ENCODE peak calls at places on chromosomes 2 and 18, in nine cellular contexts. One of them, this sample, is unnamed.

GRCh38 chr18:58937913-58938312 is 73.2 kb downstream of the ZNF532 start:
- DNase-seq in stimulated activated CD8-positive, alpha-beta memory T cell treated with anti-CD3 and anti-CD28 coated beads, Interleukin-12 subunit alpha, Interleukin-12 subunit beta, amount 100 ng/mL, for 1 hour: no peak
- DNase-seq in GM23248: peak; percentile 21
- DNase-seq in effector memory CD4-positive, alpha-beta T cell: no peak
- DNase-seq in putamen: no peak
- DNase-seq in LHCN-M2: peak; percentile 29
- DNase-seq in activated CD8-positive, alpha-beta memory T cell treated with anti-CD3 and anti-CD28 coated beads, Interleukin-2, amount 50 U/mL, for 4 hours: no peak
- DNase-seq in fibroblast of lung: peak; percentile 31
- DNase-seq in GM10248: no peak
- DNase-seq in this sample: no peak

GRCh38 chr2:4053769-4054493 is 350.6 kb downstream of the DCDC2C start:
- DNase-seq in stimulated activated CD8-positive, alpha-beta memory T cell treated with anti-CD3 and anti-CD28 coated beads, Interleukin-12 subunit alpha, Interleukin-12 subunit beta, amount 100 ng/mL, for 1 hour: no peak
- DNase-seq in GM23248: peak; percentile 5
- DNase-seq in effector memory CD4-positive, alpha-beta T cell: no peak
- DNase-seq in putamen: no peak
- DNase-seq in LHCN-M2: no peak
- DNase-seq in activated CD8-positive, alpha-beta memory T cell treated with anti-CD3 and anti-CD28 coated beads, Interleukin-2, amount 50 U/mL, for 4 hours: no peak
- DNase-seq in fibroblast of lung: no peak
- DNase-seq in GM10248: no peak
- DNase-seq in this sample: no peak

GRCh38 chr18:59308201-59309014 is 10.0 kb downstream of the CPLX4 start:
- DNase-seq in stimulated activated CD8-positive, alpha-beta memory T cell treated with anti-CD3 and anti-CD28 coated beads, Interleukin-12 subunit alpha, Interleukin-12 subunit beta, amount 100 ng/mL, for 1 hour: peak; percentile 27
- DNase-seq in GM23248: peak; percentile 86
- DNase-seq in effector memory CD4-positive, alpha-beta T cell: peak; percentile 42
- DNase-seq in putamen: peak; percentile 10
- DNase-seq in LHCN-M2: peak; percentile 44
- DNase-seq in activated CD8-positive, alpha-beta memory T cell treated with anti-CD3 and anti-CD28 coated beads, Interleukin-2, amount 50 U/mL, for 4 hours: peak; percentile 67
- DNase-seq in fibroblast of lung: peak; percentile 51
- DNase-seq in GM10248: peak; percentile 81
- DNase-seq in this sample: peak; percentile 68

GRCh38 chr2:136141510-136142154 is 23.7 kb upstream of the CXCR4 start:
- DNase-seq in stimulated activated CD8-positive, alpha-beta memory T cell treated with anti-CD3 and anti-CD28 coated beads, Interleukin-12 subunit alpha, Interleukin-12 subunit beta, amount 100 ng/mL, for 1 hour: no peak
- DNase-seq in GM23248: no peak
- DNase-seq in effector memory CD4-positive, alpha-beta T cell: no peak
- DNase-seq in putamen: no peak
- DNase-seq in LHCN-M2: no peak
- DNase-seq in activated CD8-positive, alpha-beta memory T cell treated with anti-CD3 and anti-CD28 coated beads, Interleukin-2, amount 50 U/mL, for 4 hours: no peak
- DNase-seq in fibroblast of lung: no peak
- DNase-seq in GM10248: no peak
- DNase-seq in this sample: no peak

GRCh38 chr2:71528221-71528620 is 74.9 kb downstream of the DYSF start:
- DNase-seq in stimulated activated CD8-positive, alpha-beta memory T cell treated with anti-CD3 and anti-CD28 coated beads, Interleukin-12 subunit alpha, Interleukin-12 subunit beta, amount 100 ng/mL, for 1 hour: no peak
- DNase-seq in GM23248: no peak
- DNase-seq in effector memory CD4-positive, alpha-beta T cell: no peak
- DNase-seq in putamen: no peak
- DNase-seq in LHCN-M2: no peak
- DNase-seq in activated CD8-positive, alpha-beta memory T cell treated with anti-CD3 and anti-CD28 coated beads, Interleukin-2, amount 50 U/mL, for 4 hours: no peak
- DNase-seq in fibroblast of lung: no peak
- DNase-seq in GM10248: no peak
- DNase-seq in this sample: no peak

GRCh38 chr2:124542932-124543640 is 518.0 kb downstream of the CNTNAP5 start:
- DNase-seq in stimulated activated CD8-positive, alpha-beta memory T cell treated with anti-CD3 and anti-CD28 coated beads, Interleukin-12 subunit alpha, Interleukin-12 subunit beta, amount 100 ng/mL, for 1 hour: no peak
- DNase-seq in GM23248: no peak
- DNase-seq in effector memory CD4-positive, alpha-beta T cell: no peak
- DNase-seq in putamen: no peak
- DNase-seq in LHCN-M2: no peak
- DNase-seq in activated CD8-positive, alpha-beta memory T cell treated with anti-CD3 and anti-CD28 coated beads, Interleukin-2, amount 50 U/mL, for 4 hours: no peak
- DNase-seq in fibroblast of lung: no peak
- DNase-seq in GM10248: no peak
- DNase-seq in this sample: no peak

GRCh38 chr2:127086800-127087737 is 19.9 kb downstream of the BIN1 start:
- DNase-seq in stimulated activated CD8-positive, alpha-beta memory T cell treated with anti-CD3 and anti-CD28 coated beads, Interleukin-12 subunit alpha, Interleukin-12 subunit beta, amount 100 ng/mL, for 1 hour: no peak
- DNase-seq in GM23248: peak; percentile 50
- DNase-seq in effector memory CD4-positive, alpha-beta T cell: no peak
- DNase-seq in putamen: no peak
- DNase-seq in LHCN-M2: no peak
- DNase-seq in activated CD8-positive, alpha-beta memory T cell treated with anti-CD3 and anti-CD28 coated beads, Interleukin-2, amount 50 U/mL, for 4 hours: no peak
- DNase-seq in fibroblast of lung: peak; percentile 88
- DNase-seq in GM10248: peak; percentile 85
- DNase-seq in this sample: peak; percentile 40

GRCh38 chr18:80109676-80110078 is 615 bp downstream of the ADNP2 start:
- DNase-seq in stimulated activated CD8-positive, alpha-beta memory T cell treated with anti-CD3 and anti-CD28 coated beads, Interleukin-12 subunit alpha, Interleukin-12 subunit beta, amount 100 ng/mL, for 1 hour: no peak
- DNase-seq in GM23248: peak; percentile 73
- DNase-seq in effector memory CD4-positive, alpha-beta T cell: peak; percentile 26
- DNase-seq in putamen: peak; percentile 20
- DNase-seq in LHCN-M2: peak; percentile 35
- DNase-seq in activated CD8-positive, alpha-beta memory T cell treated with anti-CD3 and anti-CD28 coated beads, Interleukin-2, amount 50 U/mL, for 4 hours: peak; percentile 33
- DNase-seq in fibroblast of lung: peak; percentile 46
- DNase-seq in GM10248: peak; percentile 71
- DNase-seq in this sample: peak; percentile 27

GRCh38 chr2:239328306-239329191 is 72.3 kb downstream of the HDAC4 start:
- DNase-seq in stimulated activated CD8-positive, alpha-beta memory T cell treated with anti-CD3 and anti-CD28 coated beads, Interleukin-12 subunit alpha, Interleukin-12 subunit beta, amount 100 ng/mL, for 1 hour: no peak
- DNase-seq in GM23248: peak; percentile 81
- DNase-seq in effector memory CD4-positive, alpha-beta T cell: no peak
- DNase-seq in putamen: peak; percentile 56
- DNase-seq in LHCN-M2: no peak
- DNase-seq in activated CD8-positive, alpha-beta memory T cell treated with anti-CD3 and anti-CD28 coated beads, Interleukin-2, amount 50 U/mL, for 4 hours: no peak
- DNase-seq in fibroblast of lung: peak; percentile 93
- DNase-seq in GM10248: no peak
- DNase-seq in this sample: peak; percentile 34

GRCh38 chr2:89833116-89833779 is 1141.8 kb downstream of the RPIA start:
- DNase-seq in stimulated activated CD8-positive, alpha-beta memory T cell treated with anti-CD3 and anti-CD28 coated beads, Interleukin-12 subunit alpha, Interleukin-12 subunit beta, amount 100 ng/mL, for 1 hour: no peak
- DNase-seq in GM23248: no peak
- DNase-seq in effector memory CD4-positive, alpha-beta T cell: no peak
- DNase-seq in putamen: no peak
- DNase-seq in LHCN-M2: no peak
- DNase-seq in activated CD8-positive, alpha-beta memory T cell treated with anti-CD3 and anti-CD28 coated beads, Interleukin-2, amount 50 U/mL, for 4 hours: no peak
- DNase-seq in fibroblast of lung: no peak
- DNase-seq in GM10248: no peak
- DNase-seq in this sample: no peak

GRCh38 chr2:29109246-29109645 is 6.0 kb upstream of the CLIP4 start:
- DNase-seq in stimulated activated CD8-positive, alpha-beta memory T cell treated with anti-CD3 and anti-CD28 coated beads, Interleukin-12 subunit alpha, Interleukin-12 subunit beta, amount 100 ng/mL, for 1 hour: no peak
- DNase-seq in GM23248: no peak
- DNase-seq in effector memory CD4-positive, alpha-beta T cell: no peak
- DNase-seq in putamen: no peak
- DNase-seq in LHCN-M2: no peak
- DNase-seq in activated CD8-positive, alpha-beta memory T cell treated with anti-CD3 and anti-CD28 coated beads, Interleukin-2, amount 50 U/mL, for 4 hours: no peak
- DNase-seq in fibroblast of lung: no peak
- DNase-seq in GM10248: no peak
- DNase-seq in this sample: no peak

GRCh38 chr18:27411911-27412310 is 226.8 kb upstream of the CHST9 start:
- DNase-seq in stimulated activated CD8-positive, alpha-beta memory T cell treated with anti-CD3 and anti-CD28 coated beads, Interleukin-12 subunit alpha, Interleukin-12 subunit beta, amount 100 ng/mL, for 1 hour: no peak
- DNase-seq in GM23248: peak; percentile 41
- DNase-seq in effector memory CD4-positive, alpha-beta T cell: no peak
- DNase-seq in putamen: no peak
- DNase-seq in LHCN-M2: peak; percentile 29
- DNase-seq in activated CD8-positive, alpha-beta memory T cell treated with anti-CD3 and anti-CD28 coated beads, Interleukin-2, amount 50 U/mL, for 4 hours: no peak
- DNase-seq in fibroblast of lung: peak; percentile 79
- DNase-seq in GM10248: no peak
- DNase-seq in this sample: no peak

GRCh38 chr2:50455351-50455750 is 576.6 kb downstream of the NRXN1 start:
- DNase-seq in stimulated activated CD8-positive, alpha-beta memory T cell treated with anti-CD3 and anti-CD28 coated beads, Interleukin-12 subunit alpha, Interleukin-12 subunit beta, amount 100 ng/mL, for 1 hour: no peak
- DNase-seq in GM23248: no peak
- DNase-seq in effector memory CD4-positive, alpha-beta T cell: no peak
- DNase-seq in putamen: no peak
- DNase-seq in LHCN-M2: no peak
- DNase-seq in activated CD8-positive, alpha-beta memory T cell treated with anti-CD3 and anti-CD28 coated beads, Interleukin-2, amount 50 U/mL, for 4 hours: no peak
- DNase-seq in fibroblast of lung: no peak
- DNase-seq in GM10248: no peak
- DNase-seq in this sample: no peak

GRCh38 chr2:68250652-68251186 is 1.6 kb downstream of the PPP3R1 start:
- DNase-seq in stimulated activated CD8-positive, alpha-beta memory T cell treated with anti-CD3 and anti-CD28 coated beads, Interleukin-12 subunit alpha, Interleukin-12 subunit beta, amount 100 ng/mL, for 1 hour: no peak
- DNase-seq in GM23248: peak; percentile 37
- DNase-seq in effector memory CD4-positive, alpha-beta T cell: no peak
- DNase-seq in putamen: no peak
- DNase-seq in LHCN-M2: no peak
- DNase-seq in activated CD8-positive, alpha-beta memory T cell treated with anti-CD3 and anti-CD28 coated beads, Interleukin-2, amount 50 U/mL, for 4 hours: no peak
- DNase-seq in fibroblast of lung: no peak
- DNase-seq in GM10248: no peak
- DNase-seq in this sample: no peak

GRCh38 chr2:74436804-74437695 is 4.7 kb downstream of the RTKN start:
- DNase-seq in stimulated activated CD8-positive, alpha-beta memory T cell treated with anti-CD3 and anti-CD28 coated beads, Interleukin-12 subunit alpha, Interleukin-12 subunit beta, amount 100 ng/mL, for 1 hour: no peak
- DNase-seq in GM23248: no peak
- DNase-seq in effector memory CD4-positive, alpha-beta T cell: no peak
- DNase-seq in putamen: no peak
- DNase-seq in LHCN-M2: no peak
- DNase-seq in activated CD8-positive, alpha-beta memory T cell treated with anti-CD3 and anti-CD28 coated beads, Interleukin-2, amount 50 U/mL, for 4 hours: no peak
- DNase-seq in fibroblast of lung: no peak
- DNase-seq in GM10248: peak; percentile 55
- DNase-seq in this sample: no peak

GRCh38 chr18:69397096-69397495 is 3.6 kb upstream of the DOK6 start:
- DNase-seq in stimulated activated CD8-positive, alpha-beta memory T cell treated with anti-CD3 and anti-CD28 coated beads, Interleukin-12 subunit alpha, Interleukin-12 subunit beta, amount 100 ng/mL, for 1 hour: no peak
- DNase-seq in GM23248: peak; percentile 56
- DNase-seq in effector memory CD4-positive, alpha-beta T cell: no peak
- DNase-seq in putamen: no peak
- DNase-seq in LHCN-M2: no peak
- DNase-seq in activated CD8-positive, alpha-beta memory T cell treated with anti-CD3 and anti-CD28 coated beads, Interleukin-2, amount 50 U/mL, for 4 hours: no peak
- DNase-seq in fibroblast of lung: peak; percentile 74
- DNase-seq in GM10248: no peak
- DNase-seq in this sample: no peak

GRCh38 chr2:233349005-233349998 is 5.0 kb upstream of the DGKD start:
- DNase-seq in stimulated activated CD8-positive, alpha-beta memory T cell treated with anti-CD3 and anti-CD28 coated beads, Interleukin-12 subunit alpha, Interleukin-12 subunit beta, amount 100 ng/mL, for 1 hour: no peak
- DNase-seq in GM23248: no peak
- DNase-seq in effector memory CD4-positive, alpha-beta T cell: no peak
- DNase-seq in putamen: peak; percentile 73
- DNase-seq in LHCN-M2: no peak
- DNase-seq in activated CD8-positive, alpha-beta memory T cell treated with anti-CD3 and anti-CD28 coated beads, Interleukin-2, amount 50 U/mL, for 4 hours: no peak
- DNase-seq in fibroblast of lung: no peak
- DNase-seq in GM10248: peak; percentile 74
- DNase-seq in this sample: peak; percentile 61

GRCh38 chr2:160747771-160748170 is 254.2 kb upstream of the RBMS1 start:
- DNase-seq in stimulated activated CD8-positive, alpha-beta memory T cell treated with anti-CD3 and anti-CD28 coated beads, Interleukin-12 subunit alpha, Interleukin-12 subunit beta, amount 100 ng/mL, for 1 hour: no peak
- DNase-seq in GM23248: peak; percentile 90
- DNase-seq in effector memory CD4-positive, alpha-beta T cell: no peak
- DNase-seq in putamen: peak; percentile 59
- DNase-seq in LHCN-M2: peak; percentile 97
- DNase-seq in activated CD8-positive, alpha-beta memory T cell treated with anti-CD3 and anti-CD28 coated beads, Interleukin-2, amount 50 U/mL, for 4 hours: no peak
- DNase-seq in fibroblast of lung: peak; percentile 77
- DNase-seq in GM10248: no peak
- DNase-seq in this sample: no peak

GRCh38 chr2:175136334-175137215 is 31.4 kb downstream of the ATF2 start:
- DNase-seq in stimulated activated CD8-positive, alpha-beta memory T cell treated with anti-CD3 and anti-CD28 coated beads, Interleukin-12 subunit alpha, Interleukin-12 subunit beta, amount 100 ng/mL, for 1 hour: no peak
- DNase-seq in GM23248: no peak
- DNase-seq in effector memory CD4-positive, alpha-beta T cell: no peak
- DNase-seq in putamen: no peak
- DNase-seq in LHCN-M2: no peak
- DNase-seq in activated CD8-positive, alpha-beta memory T cell treated with anti-CD3 and anti-CD28 coated beads, Interleukin-2, amount 50 U/mL, for 4 hours: no peak
- DNase-seq in fibroblast of lung: no peak
- DNase-seq in GM10248: no peak
- DNase-seq in this sample: no peak

GRCh38 chr2:30108192-30108591 is 38.6 kb upstream of the YPEL5 start:
- DNase-seq in stimulated activated CD8-positive, alpha-beta memory T cell treated with anti-CD3 and anti-CD28 coated beads, Interleukin-12 subunit alpha, Interleukin-12 subunit beta, amount 100 ng/mL, for 1 hour: no peak
- DNase-seq in GM23248: no peak
- DNase-seq in effector memory CD4-positive, alpha-beta T cell: no peak
- DNase-seq in putamen: no peak
- DNase-seq in LHCN-M2: no peak
- DNase-seq in activated CD8-positive, alpha-beta memory T cell treated with anti-CD3 and anti-CD28 coated beads, Interleukin-2, amount 50 U/mL, for 4 hours: no peak
- DNase-seq in fibroblast of lung: no peak
- DNase-seq in GM10248: no peak
- DNase-seq in this sample: no peak

GRCh38 chr2:140178224-140178623 is 1398.0 kb upstream of the NXPH2 start:
- DNase-seq in stimulated activated CD8-positive, alpha-beta memory T cell treated with anti-CD3 and anti-CD28 coated beads, Interleukin-12 subunit alpha, Interleukin-12 subunit beta, amount 100 ng/mL, for 1 hour: no peak
- DNase-seq in GM23248: no peak
- DNase-seq in effector memory CD4-positive, alpha-beta T cell: no peak
- DNase-seq in putamen: no peak
- DNase-seq in LHCN-M2: no peak
- DNase-seq in activated CD8-positive, alpha-beta memory T cell treated with anti-CD3 and anti-CD28 coated beads, Interleukin-2, amount 50 U/mL, for 4 hours: no peak
- DNase-seq in fibroblast of lung: no peak
- DNase-seq in GM10248: no peak
- DNase-seq in this sample: no peak

GRCh38 chr18:62438402-62438801 is 84.4 kb upstream of the ZCCHC2 start:
- DNase-seq in stimulated activated CD8-positive, alpha-beta memory T cell treated with anti-CD3 and anti-CD28 coated beads, Interleukin-12 subunit alpha, Interleukin-12 subunit beta, amount 100 ng/mL, for 1 hour: no peak
- DNase-seq in GM23248: no peak
- DNase-seq in effector memory CD4-positive, alpha-beta T cell: no peak
- DNase-seq in putamen: no peak
- DNase-seq in LHCN-M2: peak; percentile 21
- DNase-seq in activated CD8-positive, alpha-beta memory T cell treated with anti-CD3 and anti-CD28 coated beads, Interleukin-2, amount 50 U/mL, for 4 hours: no peak
- DNase-seq in fibroblast of lung: no peak
- DNase-seq in GM10248: no peak
- DNase-seq in this sample: no peak

GRCh38 chr2:60634443-60634842 is 81.0 kb upstream of the BCL11A start:
- DNase-seq in stimulated activated CD8-positive, alpha-beta memory T cell treated with anti-CD3 and anti-CD28 coated beads, Interleukin-12 subunit alpha, Interleukin-12 subunit beta, amount 100 ng/mL, for 1 hour: no peak
- DNase-seq in GM23248: peak; percentile 38
- DNase-seq in effector memory CD4-positive, alpha-beta T cell: no peak
- DNase-seq in putamen: no peak
- DNase-seq in LHCN-M2: peak; percentile 14
- DNase-seq in activated CD8-positive, alpha-beta memory T cell treated with anti-CD3 and anti-CD28 coated beads, Interleukin-2, amount 50 U/mL, for 4 hours: no peak
- DNase-seq in fibroblast of lung: no peak
- DNase-seq in GM10248: no peak
- DNase-seq in this sample: no peak

GRCh38 chr2:165239826-165240618 is 808 bp downstream of the SCN2A start:
- DNase-seq in stimulated activated CD8-positive, alpha-beta memory T cell treated with anti-CD3 and anti-CD28 coated beads, Interleukin-12 subunit alpha, Interleukin-12 subunit beta, amount 100 ng/mL, for 1 hour: no peak
- DNase-seq in GM23248: no peak
- DNase-seq in effector memory CD4-positive, alpha-beta T cell: no peak
- DNase-seq in putamen: peak; percentile 28
- DNase-seq in LHCN-M2: no peak
- DNase-seq in activated CD8-positive, alpha-beta memory T cell treated with anti-CD3 and anti-CD28 coated beads, Interleukin-2, amount 50 U/mL, for 4 hours: no peak
- DNase-seq in fibroblast of lung: no peak
- DNase-seq in GM10248: no peak
- DNase-seq in this sample: no peak

This sample was measured in midbrain.